ENCODE peak calls at places on chromosomes 12 and 14, in seven cellular contexts. A, H, D, B, K, S and C are unnamed samples.

GRCh38 chr14:65927871-65928270 is 515.3 kb downstream of the FUT8 start:
- DNase-seq in K (no peak), H (no peak), A (no peak), B (no peak), D (peak; percentile 77), S (no peak), C (no peak)

GRCh38 chr14:41377926-41378325 is 228.8 kb upstream of the LRFN5 start:
- DNase-seq in H (no peak), S (no peak), K (no peak), B (no peak), A (no peak), D (no peak), C (no peak)

GRCh38 chr12:90102957-90103652 is 394.5 kb upstream of the ATP2B1 start:
- DNase-seq in B (peak; percentile 19), S (peak; percentile 67), A (no peak), K (peak; percentile 27), D (no peak), H (no peak), C (no peak)

GRCh38 chr12:68121143-68121542 is 38.4 kb downstream of the IFNG start:
- DNase-seq in H (no peak), B (no peak), K (no peak), D (no peak), S (no peak), A (no peak), C (no peak)

GRCh38 chr12:13147688-13148531 is 44.4 kb upstream of the GSG1 start:
- DNase-seq in S (peak; percentile 38), B (no peak), K (no peak), A (no peak), H (no peak), D (no peak), C (no peak)

GRCh38 chr14:93346926-93347721 is at the start of gene COX8C:
- DNase-seq in S (no peak), K (no peak), D (no peak), A (no peak), H (no peak), B (no peak), C (no peak)

GRCh38 chr14:59130472-59130871 is 58.0 kb upstream of the DAAM1 start:
- DNase-seq in S (no peak), H (no peak), D (no peak), B (no peak), A (no peak), K (no peak), C (no peak)

GRCh38 chr12:104713444-104713843 is 244.6 kb downstream of the SLC41A2 start:
- DNase-seq in H (no peak), S (no peak), B (no peak), A (no peak), D (no peak), K (no peak), C (no peak)

GRCh38 chr12:132474237-132474741 is 15.7 kb upstream of the FBRSL1 start:
- DNase-seq in S (no peak), B (peak; percentile 65), H (no peak), A (no peak), D (peak; percentile 46), K (no peak), C (no peak)

GRCh38 chr12:12537421-12537820 is 25.2 kb downstream of the DUSP16 start:
- DNase-seq in B (no peak), D (no peak), A (no peak), K (no peak), S (peak; percentile 41), H (no peak), C (no peak)

GRCh38 chr12:108477055-108477880 is 37.8 kb upstream of the FICD start:
- DNase-seq in H (no peak), S (no peak), D (no peak), K (no peak), A (no peak), B (no peak), C (no peak)

GRCh38 chr12:27911397-27911796 is 61.1 kb downstream of the PTHLH start:
- DNase-seq in S (no peak), H (no peak), B (no peak), K (no peak), D (no peak), A (no peak), C (no peak)

DNA sequence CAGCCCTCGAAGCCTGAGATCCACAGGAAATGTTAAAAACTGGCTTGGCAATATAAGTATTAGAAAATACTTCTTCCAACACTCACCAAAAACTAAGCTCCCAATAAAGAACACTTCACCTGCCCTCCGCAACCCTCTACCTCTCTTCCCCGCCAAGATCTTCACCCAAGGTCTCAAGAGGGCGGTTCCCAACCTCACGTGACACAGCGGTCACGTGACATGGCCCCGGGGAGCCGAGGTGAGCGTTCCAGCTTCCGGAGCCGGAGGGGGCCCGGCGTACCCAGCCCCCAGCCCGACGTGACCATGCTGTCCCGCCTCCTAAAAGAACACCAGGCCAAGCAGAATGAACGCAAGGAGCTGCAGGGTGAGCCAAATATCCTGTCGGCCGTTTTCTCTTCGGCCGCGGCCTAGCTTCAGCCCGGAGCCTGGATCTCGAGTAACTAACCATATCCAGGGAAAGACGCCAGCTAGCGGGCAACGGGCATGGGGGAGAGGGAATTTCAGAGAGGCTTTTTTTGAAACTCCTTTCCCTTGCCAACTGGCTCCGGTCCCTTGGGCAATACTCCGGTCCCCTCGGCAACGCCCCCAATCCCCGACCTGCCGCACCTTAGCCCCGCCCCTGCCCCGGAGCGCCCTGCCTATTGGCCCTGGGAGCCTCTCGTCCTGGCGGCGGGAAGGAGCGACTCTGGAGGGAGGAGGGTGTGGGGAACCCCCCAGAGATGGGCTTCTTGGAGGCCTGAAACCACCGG is at the start of gene BLOC1S1:
- DNase-seq in S (peak; percentile 96), D (peak; percentile 93), H (peak; percentile 91), A (peak; percentile 95), K (peak; percentile 90), B (peak; percentile 96), C (no peak)
- TF ChIP-seq CTCF in S (no peak), D (no peak), H (no peak), A (no peak), K (no peak), B (peak; percentile 9), C (no peak)

DNA sequence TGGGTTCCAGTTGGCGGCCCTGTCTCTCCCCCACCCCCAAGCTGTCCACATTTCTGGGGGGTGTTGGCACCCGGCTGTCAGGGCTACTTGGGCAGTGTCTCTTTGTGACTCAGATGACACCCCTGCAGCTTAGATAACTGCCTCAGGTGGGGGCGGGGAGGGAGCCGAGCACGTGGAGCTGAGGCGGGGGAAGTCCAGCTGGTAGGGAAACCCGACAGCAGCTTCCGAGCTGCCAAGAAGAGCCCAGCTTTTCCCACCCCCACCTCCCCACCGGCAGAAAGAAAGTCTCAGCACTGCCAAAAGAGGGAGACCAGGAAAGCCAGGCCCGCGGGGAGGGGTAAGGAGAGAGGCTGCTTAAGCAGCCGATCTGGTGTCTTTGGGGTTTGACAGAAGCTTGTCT is 1.4 kb downstream of the LRTM2 start:
- DNase-seq in S (no peak), D (no peak), A (no peak), H (no peak), B (no peak), K (no peak), C (no peak)
- H3K27me3 ChIP-seq in S (peaks cover 56% of the 10 kb centered on the region), D (no peaks in the 10 kb centered on the region), A (no peaks in the 10 kb centered on the region), H (peaks cover 85% of the 10 kb centered on the region), B (peaks cover 25% of the 10 kb centered on the region), K (peaks cover 9% of the 10 kb centered on the region), C (peaks cover 66% of the 10 kb centered on the region)

DNA sequence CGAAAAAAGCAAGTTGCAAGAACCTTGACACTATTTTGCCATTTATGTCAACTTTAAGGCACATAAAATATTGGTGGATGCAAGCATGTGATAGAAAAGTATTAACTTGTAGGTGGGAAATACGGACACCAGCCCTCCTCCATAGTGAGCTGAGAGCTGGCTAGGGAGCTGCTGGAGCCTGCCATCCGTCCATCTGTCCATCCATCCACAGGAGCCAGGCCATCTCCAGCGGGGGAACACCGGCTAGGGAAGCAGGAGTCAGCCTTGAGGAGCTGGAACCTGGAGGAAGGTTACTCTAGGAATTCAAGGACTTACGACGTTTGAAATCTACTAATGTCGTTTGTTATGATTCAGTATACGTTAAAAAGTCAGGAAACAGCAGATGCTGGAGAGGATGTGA is 120.7 kb upstream of the C14orf180 start:
- DNase-seq in K (no peak), B (no peak), S (no peak), D (no peak), A (no peak), H (no peak), C (no peak)
- H3K4me3 ChIP-seq in K (no peak overlapping the region), B (no peak overlapping the region), S (no peak overlapping the region), D (no peak overlapping the region), A (no peak overlapping the region), H (no peak overlapping the region), C (no peak overlapping the region)

DNA sequence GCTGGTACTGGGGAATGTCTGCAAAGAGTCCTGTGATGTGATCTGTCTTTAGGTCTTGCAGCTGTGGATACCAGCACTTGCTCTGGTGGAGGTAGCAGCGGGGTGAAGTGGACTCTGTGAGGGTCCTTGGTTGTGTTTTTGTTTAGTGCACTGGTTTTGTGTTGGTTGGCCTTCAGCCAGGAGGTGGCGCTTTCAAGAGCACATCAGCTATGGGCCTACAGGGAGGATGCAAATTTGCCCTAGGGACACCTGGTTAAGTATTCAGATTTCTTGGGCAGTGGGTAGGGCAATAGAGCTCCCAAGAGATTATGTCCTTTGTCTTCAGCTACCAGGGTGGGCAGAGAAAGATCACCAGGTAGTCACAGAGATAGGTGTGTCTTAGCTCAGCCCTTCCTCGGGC is 63.8 kb downstream of the PTGER2 start:
- DNase-seq in H (no peak), A (no peak), S (no peak), B (no peak), K (no peak), D (no peak), C (no peak)
- TF ChIP-seq CTCF in H (no peak), A (no peak), S (no peak), B (no peak), K (no peak), D (no peak), C (no peak)

GRCh38 chr14:105187935-105188524 is 6.9 kb upstream of the NUDT14 start:
- DNase-seq in S (no peak), D (no peak), K (no peak), B (no peak), A (peak; percentile 84), H (no peak), C (no peak)
- H3K27me3 ChIP-seq in S (no peaks in the 10 kb centered on the region), D (no peaks in the 10 kb centered on the region), K (peaks cover 1% of the 10 kb centered on the region), B (no peaks in the 10 kb centered on the region), A (no peaks in the 10 kb centered on the region), H (peaks cover 39% of the 10 kb centered on the region), C (peaks cover 5% of the 10 kb centered on the region)

GRCh38 chr12:110426300-110426910 is 22.9 kb upstream of the ANAPC7 start:
- DNase-seq in K (no peak), H (no peak), B (peak; percentile 54), S (no peak), A (no peak), D (no peak), C (no peak)

GRCh38 chr12:110436231-110436630 is 13.9 kb downstream of the ARPC3 start:
- DNase-seq in S (no peak), A (no peak), H (no peak), B (no peak), D (no peak), K (no peak), C (no peak)

DNA sequence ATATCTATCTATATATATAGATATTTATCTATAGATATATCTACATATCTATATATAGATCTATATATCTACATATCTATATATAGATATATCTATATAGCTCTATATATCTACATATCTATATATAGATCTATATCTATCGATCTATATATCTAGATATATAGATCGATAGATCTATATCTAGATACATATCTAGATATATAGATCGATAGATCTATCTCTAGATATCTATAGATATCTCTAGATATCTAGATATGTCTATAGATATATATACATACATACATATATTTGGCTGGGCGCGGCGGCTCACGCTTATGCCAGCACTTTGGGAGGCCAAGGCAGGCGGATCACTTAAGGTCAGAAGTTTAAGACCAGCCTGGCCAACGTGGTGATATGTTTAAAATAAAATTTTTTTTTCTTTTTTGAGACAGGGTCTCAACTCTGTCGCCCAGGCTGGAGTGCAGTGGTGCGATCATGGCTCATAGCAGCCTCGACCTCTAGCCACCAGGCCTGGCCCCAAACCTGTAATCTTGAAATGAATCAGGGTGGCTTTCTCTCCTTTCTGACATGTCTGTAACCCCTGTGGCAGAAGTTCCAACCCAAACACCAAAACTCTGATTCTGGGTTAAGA is 18.1 kb downstream of the ARPC3 start:
- DNase-seq in D (no peak), A (no peak), K (peak; percentile 31), B (no peak), S (no peak), H (no peak), C (no peak)
- H3K4me3 ChIP-seq in D (no peak overlapping the region), A (peak overlapping the region; percentile 58), K (no peak overlapping the region), B (peak overlapping the region; percentile 40), S (peak overlapping the region; percentile 57), H (peak overlapping the region; percentile 71), C (no peak overlapping the region)